ENCODE peak calls at places on chromosomes 4 and X, in seven cellular contexts. S is activated T-cell treated with anti-CD3 and anti-CD28 coated beads for 1 hour, U is T-helper 9 cell, C is C1 segment of cervical spinal cord, A is mesendoderm, Z is NCI-H460, K is NCI-H82. G is an unnamed sample.
A peak's percentile ranks its signal among the peaks of the same experiment; 100 is the strongest.

GRCh38 chr4:98929341-98930267 is 671 bp upstream of the EIF4E start:
- DNase-seq in S (peak; percentile 3), U (peak; percentile 17), C (peak; percentile 72), A (no peak), Z (peak; percentile 81), K (peak; percentile 68), G (no peak)

GRCh38 chrX:46865281-46865680 is 28.4 kb downstream of the RP2 start:
- DNase-seq in S (no peak), U (no peak), C (no peak), A (peak; percentile 3), Z (no peak), K (no peak), G (no peak)

GRCh38 chr4:165512464-165512863 is 133.7 kb downstream of the CPE start:
- DNase-seq in S (no peak), U (no peak), C (no peak), A (no peak), Z (no peak), K (peak; percentile 12), G (no peak)

GRCh38 chrX:7263961-7264360 is 116.0 kb upstream of the PUDP start:
- DNase-seq in S (no peak), U (no peak), C (no peak), A (no peak), Z (no peak), K (no peak), G (no peak)

GRCh38 chrX:31232506-31232905 is 160.7 kb upstream of the FTHL17 start:
- DNase-seq in S (no peak), U (no peak), C (no peak), A (peak; percentile 16), Z (no peak), K (peak; percentile 86), G (peak; percentile 37)

GRCh38 chr4:5635826-5636196 is 72.5 kb downstream of the EVC2 start:
- DNase-seq in S (no peak), U (no peak), C (no peak), A (no peak), Z (no peak), K (no peak), G (no peak)

GRCh38 chrX:30156880-30157560 is 58.3 kb upstream of the MAGEB2 start:
- DNase-seq in S (no peak), U (no peak), C (no peak), A (no peak), Z (no peak), K (no peak), G (no peak)

GRCh38 chr4:151184523-151185458 is 85.4 kb downstream of the RPS3A start:
- DNase-seq in S (no peak), U (no peak), C (no peak), A (peak; percentile 18), Z (no peak), K (no peak), G (no peak)

GRCh38 chr4:96407651-96408342 is 567.9 kb downstream of the PDHA2 start:
- DNase-seq in S (no peak), U (no peak), C (no peak), A (no peak), Z (no peak), K (no peak), G (no peak)

GRCh38 chrX:154021131-154021611 is 1.5 kb upstream of the IRAK1 start:
- DNase-seq in S (no peak), U (no peak), C (no peak), A (peak; percentile 73), Z (no peak), K (no peak), G (no peak)

GRCh38 chrX:143788265-143788664 is 67.7 kb upstream of the SPANXN2 start:
- DNase-seq in S (no peak), U (no peak), C (no peak), A (peak; percentile 51), Z (peak; percentile 15), K (peak; percentile 53), G (peak; percentile 31)

GRCh38 chrX:69503835-69504625 is at the start of gene NALF2:
- DNase-seq in S (no peak), U (no peak), C (no peak), A (peak; percentile 92), Z (peak; percentile 64), K (peak; percentile 92), G (peak; percentile 90)

GRCh38 chr4:128031756-128032384 is 29.2 kb upstream of the LARP1B start:
- DNase-seq in S (no peak), U (no peak), C (no peak), A (no peak), Z (no peak), K (no peak), G (no peak)

GRCh38 chr4:113996599-113997177 is 17.2 kb upstream of the ARSJ start:
- DNase-seq in S (no peak), U (no peak), C (no peak), A (peak; percentile 57), Z (no peak), K (no peak), G (no peak)

GRCh38 chr4:156790866-156791265 is 180.7 kb downstream of the PDGFC start:
- DNase-seq in S (no peak), U (no peak), C (no peak), A (peak; percentile 42), Z (no peak), K (peak; percentile 21), G (peak; percentile 75)

GRCh38 chr4:38699112-38699511 is 35.1 kb downstream of the KLF3 start:
- DNase-seq in S (no peak), U (no peak), C (no peak), A (no peak), Z (no peak), K (no peak), G (no peak)

GRCh38 chrX:139826065-139827044 is 106.5 kb downstream of the ATP11C start:
- DNase-seq in S (no peak), U (no peak), C (no peak), A (no peak), Z (peak; percentile 21), K (peak; percentile 43), G (no peak)

GRCh38 chr4:124152130-124152529 is 560.4 kb downstream of the ANKRD50 start:
- DNase-seq in S (no peak), U (no peak), C (no peak), A (no peak), Z (no peak), K (no peak), G (no peak)

GRCh38 chrX:46029777-46030176 is 515.4 kb downstream of the ZNF674 start:
- DNase-seq in S (no peak), U (no peak), C (no peak), A (no peak), Z (no peak), K (no peak), G (no peak)

GRCh38 chrX:49271341-49271740 is 1.7 kb downstream of the PPP1R3F start:
- DNase-seq in S (no peak), U (no peak), C (no peak), A (no peak), Z (no peak), K (no peak), G (no peak)

GRCh38 chrX:74371399-74371798 is 49.9 kb upstream of the SLC16A2 start:
- DNase-seq in S (no peak), U (no peak), C (no peak), A (no peak), Z (peak; percentile 19), K (no peak), G (no peak)

GRCh38 chrX:151715735-151716134 is at the start of gene FATE1:
- DNase-seq in S (no peak), U (no peak), C (no peak), A (no peak), Z (no peak), K (no peak), G (no peak)

GRCh38 chr4:18127030-18127429 is 105.5 kb upstream of the LCORL start:
- DNase-seq in S (no peak), U (no peak), C (no peak), A (no peak), Z (no peak), K (no peak), G (no peak)

GRCh38 chr4:27013012-27013411 is 152.4 kb downstream of the STIM2 start:
- DNase-seq in S (no peak), U (no peak), C (no peak), A (no peak), Z (no peak), K (no peak), G (no peak)

GRCh38 chr4:140078366-140078765 is 75.6 kb downstream of the MAML3 start:
- DNase-seq in S (no peak), U (no peak), C (no peak), A (peak; percentile 88), Z (no peak), K (peak; percentile 3), G (peak; percentile 58)

GRCh38 chr4:108107729-108108382 is 60.9 kb downstream of the LEF1 start:
- DNase-seq in S (no peak), U (no peak), C (no peak), A (no peak), Z (no peak), K (no peak), G (no peak)

G was measured in neural progenitor cell.